ENCODE peak calls at places on chromosomes 4 and X, in five cellular contexts. I is mammary epithelial cell, R is bronchial epithelial cell, V is thoracic aorta, O is astrocyte of the spinal cord. G is an unnamed sample.

GRCh38 chr4:29051381-29051965 is 1668.7 kb upstream of the PCDH7 start:
- DNase-seq in I (peak; percentile 22), R (peak; percentile 12), V (no peak), O (no peak), G (peak; percentile 69)

GRCh38 chrX:68045008-68045577 is 388.2 kb downstream of the OPHN1 start:
- DNase-seq in I (no peak), R (peak; percentile 0), V (no peak), O (peak; percentile 9), G (no peak)

GRCh38 chrX:34884693-34885277 is 57.8 kb upstream of the FAM47B start:
- DNase-seq in I (peak; percentile 80), R (peak; percentile 81), V (no peak), O (peak; percentile 84), G (peak; percentile 80)

GRCh38 chr4:26124753-26125236 is 196.0 kb upstream of the RBPJ start:
- DNase-seq in I (no peak), R (peak; percentile 36), V (no peak), O (no peak), G (peak; percentile 15)

GRCh38 chr4:182143822-182144620 is 99.2 kb upstream of the TENM3 start:
- DNase-seq in I (peak; percentile 88), R (no peak), V (no peak), O (peak; percentile 84), G (peak; percentile 77)

GRCh38 chr4:109294006-109294405 is 8.5 kb downstream of the COL25A1 start:
- DNase-seq in I (no peak), R (peak; percentile 15), V (no peak), O (no peak), G (peak; percentile 30)

GRCh38 chr4:97074531-97074930 is 1068.7 kb downstream of the STPG2 start:
- DNase-seq in I (no peak), R (no peak), V (no peak), O (no peak), G (no peak)

GRCh38 chr4:25970691-25971427 is 56.8 kb downstream of the SMIM20 start:
- DNase-seq in I (no peak), R (no peak), V (no peak), O (peak; percentile 72), G (no peak)

GRCh38 chr4:151454513-151454912 is 45.5 kb downstream of the FHIP1A start:
- DNase-seq in I (no peak), R (no peak), V (no peak), O (no peak), G (no peak)

GRCh38 chr4:48173055-48173991 is 39.3 kb upstream of the TXK start:
- DNase-seq in I (peak; percentile 85), R (peak; percentile 75), V (no peak), O (peak; percentile 88), G (peak; percentile 79)

GRCh38 chr4:88791274-88791673 is 93.6 kb upstream of the NAP1L5 start:
- DNase-seq in I (peak; percentile 42), R (peak; percentile 51), V (no peak), O (peak; percentile 53), G (peak; percentile 21)

GRCh38 chr4:113973349-113973748 is 6.1 kb downstream of the ARSJ start:
- DNase-seq in I (no peak), R (no peak), V (no peak), O (no peak), G (no peak)

GRCh38 chr4:181548873-181549541 is 694.2 kb upstream of the TENM3 start:
- DNase-seq in I (peak; percentile 79), R (peak; percentile 66), V (no peak), O (peak; percentile 92), G (peak; percentile 88)

GRCh38 chrX:44244008-44244407 is 99.5 kb downstream of the EFHC2 start:
- DNase-seq in I (peak; percentile 26), R (peak; percentile 24), V (no peak), O (peak; percentile 42), G (peak; percentile 43)

GRCh38 chr4:112813790-112814189 is 176.8 kb downstream of the LARP7 start:
- DNase-seq in I (peak; percentile 76), R (peak; percentile 24), V (no peak), O (peak; percentile 72), G (peak; percentile 10)

GRCh38 chr4:143025111-143025704 is 159.5 kb upstream of the USP38 start:
- DNase-seq in I (peak; percentile 21), R (peak; percentile 57), V (no peak), O (peak; percentile 65), G (peak; percentile 64)

GRCh38 chr4:67014592-67014991 is 530.7 kb downstream of the CENPC start:
- DNase-seq in I (no peak), R (no peak), V (no peak), O (no peak), G (no peak)

GRCh38 chr4:76377922-76378321 is 43.0 kb downstream of the CCDC158 start:
- DNase-seq in I (no peak), R (peak; percentile 33), V (no peak), O (peak; percentile 50), G (peak; percentile 57)

GRCh38 chr4:144649646-144650045 is 3.7 kb downstream of the HHIP start:
- DNase-seq in I (no peak), R (no peak), V (no peak), O (peak; percentile 27), G (no peak)

GRCh38 chr4:108180513-108180912 is 11.8 kb upstream of the LEF1 start:
- DNase-seq in I (no peak), R (no peak), V (no peak), O (no peak), G (no peak)
- TF ChIP-seq CTCF in I (no peak), R (no peak), V (no peak), O (no peak), G (no peak)

DNA sequence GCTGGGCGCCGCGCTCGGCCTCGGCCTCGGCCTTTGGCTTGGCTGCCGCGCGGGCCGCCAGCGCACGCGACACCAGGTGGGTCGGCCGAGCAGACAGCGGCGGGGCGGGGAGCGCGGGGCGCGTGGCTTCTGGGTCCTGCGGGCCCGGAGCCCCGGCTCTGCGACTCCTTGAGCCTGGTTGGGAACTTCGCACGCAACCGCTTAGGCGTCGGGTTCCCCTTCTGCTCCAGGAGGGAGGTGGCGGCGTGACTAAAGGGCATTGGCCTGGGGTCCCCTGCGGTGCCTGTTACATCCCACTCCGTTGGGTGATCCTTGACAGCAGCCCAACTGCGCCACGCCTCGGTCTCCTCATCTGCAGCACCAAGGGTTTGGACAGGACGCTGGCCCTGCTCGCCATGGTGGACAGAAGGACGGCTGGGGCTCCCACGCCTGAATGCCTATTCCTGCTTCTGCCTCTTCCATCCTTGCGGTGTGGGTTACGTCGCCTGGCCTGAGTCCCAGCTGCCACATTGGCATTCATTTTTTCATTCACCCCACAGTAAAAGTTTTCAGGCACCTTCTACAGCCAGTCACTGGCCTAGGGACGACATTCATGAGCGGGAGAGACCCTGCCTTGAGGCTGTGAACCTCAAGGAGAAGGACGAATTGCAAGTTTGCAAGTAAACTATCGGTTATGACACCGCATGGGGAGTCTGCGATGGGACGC is 631 bp downstream of the EVC start:
- DNase-seq in I (peak; percentile 34), R (peak; percentile 17), V (no peak), O (peak; percentile 54), G (peak; percentile 42)
- TF ChIP-seq CTCF in I (no peak), R (no peak), V (no peak), O (no peak), G (no peak)

GRCh38 chr4:139207873-139208403 is 30.9 kb upstream of the ELF2 start:
- DNase-seq in I (no peak), R (no peak), V (no peak), O (no peak), G (no peak)

GRCh38 chr4:139209470-139210063 is 32.5 kb upstream of the ELF2 start:
- DNase-seq in I (no peak), R (no peak), V (no peak), O (no peak), G (no peak)

GRCh38 chr4:139207247-139207646 is 30.2 kb upstream of the ELF2 start:
- DNase-seq in I (no peak), R (no peak), V (no peak), O (no peak), G (no peak)

GRCh38 chr4:139210486-139210885 is 33.5 kb upstream of the ELF2 start:
- DNase-seq in I (no peak), R (no peak), V (no peak), O (no peak), G (no peak)

DNA sequence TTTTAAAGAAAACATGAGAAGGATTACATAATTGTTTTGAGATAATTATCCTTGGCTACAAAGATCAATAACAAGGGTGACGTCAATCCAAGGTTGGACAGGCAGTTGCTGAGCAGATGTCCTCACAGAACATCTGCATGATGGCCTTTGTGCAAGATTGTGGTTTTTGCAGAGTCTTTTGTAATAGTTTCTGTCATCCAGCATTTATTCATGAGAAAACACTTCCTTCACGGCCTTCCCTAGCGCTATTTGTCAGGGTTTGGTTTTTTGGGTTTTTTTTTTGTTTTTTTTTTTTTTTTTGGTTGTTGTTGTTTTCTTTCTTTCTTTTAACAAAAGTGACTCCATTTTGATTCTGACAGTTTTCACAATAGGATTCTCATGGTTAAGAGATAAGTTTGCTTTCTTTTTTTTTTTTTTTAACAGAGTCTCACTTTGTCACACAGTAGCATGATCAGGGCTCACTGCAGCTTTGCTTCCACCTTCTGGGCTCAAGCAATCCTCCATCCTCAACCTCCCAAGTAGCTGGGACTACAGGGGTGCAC is 31.5 kb upstream of the ELF2 start:
- DNase-seq in I (peak; percentile 80), R (no peak), V (no peak), O (peak; percentile 61), G (peak; percentile 93)
- TF ChIP-seq CTCF in I (no peak), R (no peak), V (no peak), O (no peak), G (no peak)

GRCh38 chrX:129323115-129323514 is 200.2 kb downstream of the SMARCA1 start:
- DNase-seq in I (no peak), R (no peak), V (no peak), O (peak; percentile 16), G (peak; percentile 1)

GRCh38 chrX:129316461-129316860 is 206.8 kb downstream of the SMARCA1 start:
- DNase-seq in I (no peak), R (no peak), V (no peak), O (no peak), G (no peak)

DNA sequence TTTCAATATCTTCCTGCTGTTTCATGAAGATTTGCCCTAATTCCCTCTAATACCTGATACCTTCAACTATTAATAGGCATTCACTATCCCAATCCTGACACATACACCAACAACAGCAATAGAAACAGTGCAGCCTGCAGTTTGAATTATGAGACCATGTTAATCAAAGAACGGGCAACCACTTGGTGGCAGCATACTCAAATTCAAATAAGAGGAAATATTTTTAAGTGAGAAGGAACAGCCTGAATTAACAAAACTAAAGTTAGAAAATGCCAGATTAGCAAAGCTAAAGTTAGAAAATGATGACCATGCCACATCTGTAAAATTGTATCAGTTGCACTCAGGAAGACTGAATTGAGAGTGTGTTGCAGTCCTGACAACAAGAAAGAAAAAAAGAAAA is 204.9 kb downstream of the SMARCA1 start:
- DNase-seq in I (peak; percentile 1), R (peak; percentile 13), V (no peak), O (peak; percentile 31), G (peak; percentile 45)
- TF ChIP-seq CTCF in I (peak; percentile 29), R (no peak), V (no peak), O (peak; percentile 38), G (peak; percentile 34)

DNA sequence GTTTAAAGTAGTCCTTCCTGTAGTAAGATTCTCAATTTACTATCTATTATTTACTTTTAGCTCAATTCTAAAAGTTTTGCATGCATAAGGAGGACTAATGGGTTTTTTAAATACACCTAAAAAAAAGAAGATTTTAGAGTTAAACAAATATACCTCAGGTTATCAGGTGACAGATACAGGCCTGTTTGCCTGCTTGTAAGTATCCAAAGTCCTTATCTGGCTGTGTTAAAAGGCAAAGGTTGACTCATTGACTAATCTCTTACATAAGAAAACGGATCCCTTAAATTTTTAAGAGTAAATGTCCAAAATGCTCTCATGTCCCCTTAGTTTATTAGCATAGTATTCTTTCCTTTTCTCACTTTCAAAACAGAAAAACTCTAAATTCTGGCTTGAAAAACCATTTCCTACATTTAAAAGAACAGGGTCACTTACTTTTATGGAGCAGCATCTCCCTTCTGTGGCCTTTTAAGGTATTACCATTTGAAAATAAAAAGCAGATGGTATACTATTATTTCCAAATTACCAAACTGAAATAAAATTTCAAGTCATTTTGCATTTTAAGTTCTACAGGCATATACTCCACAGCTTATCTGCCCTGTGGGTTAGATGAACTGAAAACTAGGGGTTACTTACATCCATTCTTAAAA is 4.5 kb downstream of the CBR4 start:
- DNase-seq in I (no peak), R (no peak), V (no peak), O (peak; percentile 46), G (no peak)
- TF ChIP-seq CTCF in I (peak; percentile 44), R (no peak), V (peak; percentile 31), O (peak; percentile 36), G (peak; percentile 51)

G was measured in MCF 10A.